ENCODE peak calls at places on chromosome 7, in nine cellular contexts. One of them, this sample, is unnamed.

GRCh38 chr7:116809636-116810266 is 52.6 kb upstream of the CAPZA2 start:
- DNase-seq in activated CD8-positive, alpha-beta T cell treated with anti-CD3 and anti-CD28 coated beads for 36 hours: peak; percentile 13
- DNase-seq in GM20000: peak; percentile 40
- DNase-seq in T-helper 9 cell: no peak
- DNase-seq in cardiac muscle cell: peak; percentile 82
- DNase-seq in HT1080: peak; percentile 61
- DNase-seq in kidney epithelial cell: peak; percentile 39
- DNase-seq in anterior cingulate cortex: no peak
- DNase-seq in foreskin keratinocyte: no peak
- DNase-seq in this sample: peak; percentile 79

GRCh38 chr7:110432061-110432553 is 658.8 kb upstream of the LRRN3 start:
- DNase-seq in activated CD8-positive, alpha-beta T cell treated with anti-CD3 and anti-CD28 coated beads for 36 hours: no peak
- DNase-seq in GM20000: no peak
- DNase-seq in T-helper 9 cell: no peak
- DNase-seq in cardiac muscle cell: no peak
- DNase-seq in HT1080: no peak
- DNase-seq in kidney epithelial cell: no peak
- DNase-seq in anterior cingulate cortex: no peak
- DNase-seq in foreskin keratinocyte: no peak
- DNase-seq in this sample: no peak

GRCh38 chr7:95469850-95470249 is 15.9 kb upstream of the ASB4 start:
- DNase-seq in activated CD8-positive, alpha-beta T cell treated with anti-CD3 and anti-CD28 coated beads for 36 hours: no peak
- DNase-seq in GM20000: no peak
- DNase-seq in T-helper 9 cell: no peak
- DNase-seq in cardiac muscle cell: no peak
- DNase-seq in HT1080: no peak
- DNase-seq in kidney epithelial cell: no peak
- DNase-seq in anterior cingulate cortex: no peak
- DNase-seq in foreskin keratinocyte: no peak
- DNase-seq in this sample: peak; percentile 35

GRCh38 chr7:2633538-2634264 is 1.9 kb downstream of the TTYH3 start:
- DNase-seq in activated CD8-positive, alpha-beta T cell treated with anti-CD3 and anti-CD28 coated beads for 36 hours: peak; percentile 74
- DNase-seq in GM20000: no peak
- DNase-seq in T-helper 9 cell: no peak
- DNase-seq in cardiac muscle cell: peak; percentile 90
- DNase-seq in HT1080: peak; percentile 81
- DNase-seq in kidney epithelial cell: no peak
- DNase-seq in anterior cingulate cortex: peak; percentile 69
- DNase-seq in foreskin keratinocyte: no peak
- DNase-seq in this sample: peak; percentile 57

GRCh38 chr7:104431930-104432329 is 103.5 kb downstream of the LHFPL3 start:
- DNase-seq in activated CD8-positive, alpha-beta T cell treated with anti-CD3 and anti-CD28 coated beads for 36 hours: no peak
- DNase-seq in GM20000: no peak
- DNase-seq in T-helper 9 cell: no peak
- DNase-seq in cardiac muscle cell: no peak
- DNase-seq in HT1080: no peak
- DNase-seq in kidney epithelial cell: no peak
- DNase-seq in anterior cingulate cortex: no peak
- DNase-seq in foreskin keratinocyte: no peak
- DNase-seq in this sample: no peak

GRCh38 chr7:142383826-142384507 is 126.1 kb upstream of the PRSS58 start:
- DNase-seq in activated CD8-positive, alpha-beta T cell treated with anti-CD3 and anti-CD28 coated beads for 36 hours: peak; percentile 42
- DNase-seq in GM20000: no peak
- DNase-seq in T-helper 9 cell: no peak
- DNase-seq in cardiac muscle cell: no peak
- DNase-seq in HT1080: peak; percentile 75
- DNase-seq in kidney epithelial cell: peak; percentile 51
- DNase-seq in anterior cingulate cortex: no peak
- DNase-seq in foreskin keratinocyte: no peak
- DNase-seq in this sample: no peak

GRCh38 chr7:106895246-106895864 is 30.3 kb downstream of the PIK3CG start:
- DNase-seq in activated CD8-positive, alpha-beta T cell treated with anti-CD3 and anti-CD28 coated beads for 36 hours: peak; percentile 41
- DNase-seq in GM20000: peak; percentile 25
- DNase-seq in T-helper 9 cell: no peak
- DNase-seq in cardiac muscle cell: no peak
- DNase-seq in HT1080: no peak
- DNase-seq in kidney epithelial cell: no peak
- DNase-seq in anterior cingulate cortex: no peak
- DNase-seq in foreskin keratinocyte: no peak
- DNase-seq in this sample: no peak

GRCh38 chr7:43869898-43870240 is 552 bp upstream of the MRPS24 start:
- DNase-seq in activated CD8-positive, alpha-beta T cell treated with anti-CD3 and anti-CD28 coated beads for 36 hours: peak; percentile 53
- DNase-seq in GM20000: no peak
- DNase-seq in T-helper 9 cell: no peak
- DNase-seq in cardiac muscle cell: peak; percentile 83
- DNase-seq in HT1080: peak; percentile 70
- DNase-seq in kidney epithelial cell: peak; percentile 77
- DNase-seq in anterior cingulate cortex: no peak
- DNase-seq in foreskin keratinocyte: peak; percentile 77
- DNase-seq in this sample: peak; percentile 38

GRCh38 chr7:43077732-43078391 is 34.6 kb upstream of the HECW1 start:
- DNase-seq in activated CD8-positive, alpha-beta T cell treated with anti-CD3 and anti-CD28 coated beads for 36 hours: no peak
- DNase-seq in GM20000: no peak
- DNase-seq in T-helper 9 cell: no peak
- DNase-seq in cardiac muscle cell: peak; percentile 64
- DNase-seq in HT1080: peak; percentile 2
- DNase-seq in kidney epithelial cell: no peak
- DNase-seq in anterior cingulate cortex: no peak
- DNase-seq in foreskin keratinocyte: no peak
- DNase-seq in this sample: peak; percentile 20

GRCh38 chr7:149456770-149457421 is 4.0 kb downstream of the ZNF777 start:
- DNase-seq in activated CD8-positive, alpha-beta T cell treated with anti-CD3 and anti-CD28 coated beads for 36 hours: no peak
- DNase-seq in GM20000: no peak
- DNase-seq in T-helper 9 cell: no peak
- DNase-seq in cardiac muscle cell: no peak
- DNase-seq in HT1080: peak; percentile 18
- DNase-seq in kidney epithelial cell: no peak
- DNase-seq in anterior cingulate cortex: no peak
- DNase-seq in foreskin keratinocyte: no peak
- DNase-seq in this sample: no peak

GRCh38 chr7:7686806-7687205 is 31.6 kb downstream of the RPA3 start:
- DNase-seq in activated CD8-positive, alpha-beta T cell treated with anti-CD3 and anti-CD28 coated beads for 36 hours: no peak
- DNase-seq in GM20000: no peak
- DNase-seq in T-helper 9 cell: no peak
- DNase-seq in cardiac muscle cell: peak; percentile 16
- DNase-seq in HT1080: no peak
- DNase-seq in kidney epithelial cell: no peak
- DNase-seq in anterior cingulate cortex: no peak
- DNase-seq in foreskin keratinocyte: no peak
- DNase-seq in this sample: no peak

GRCh38 chr7:21428642-21428941 is 709 bp downstream of the SP4 start:
- DNase-seq in activated CD8-positive, alpha-beta T cell treated with anti-CD3 and anti-CD28 coated beads for 36 hours: no peak
- DNase-seq in GM20000: no peak
- DNase-seq in T-helper 9 cell: no peak
- DNase-seq in cardiac muscle cell: no peak
- DNase-seq in HT1080: no peak
- DNase-seq in kidney epithelial cell: no peak
- DNase-seq in anterior cingulate cortex: no peak
- DNase-seq in foreskin keratinocyte: no peak
- DNase-seq in this sample: no peak

GRCh38 chr7:33849961-33850559 is 55.3 kb upstream of the BMPER start:
- DNase-seq in activated CD8-positive, alpha-beta T cell treated with anti-CD3 and anti-CD28 coated beads for 36 hours: no peak
- DNase-seq in GM20000: no peak
- DNase-seq in T-helper 9 cell: no peak
- DNase-seq in cardiac muscle cell: no peak
- DNase-seq in HT1080: no peak
- DNase-seq in kidney epithelial cell: no peak
- DNase-seq in anterior cingulate cortex: no peak
- DNase-seq in foreskin keratinocyte: no peak
- DNase-seq in this sample: no peak

GRCh38 chr7:142152076-142152475 is 40.6 kb downstream of the MGAM2 start:
- DNase-seq in activated CD8-positive, alpha-beta T cell treated with anti-CD3 and anti-CD28 coated beads for 36 hours: no peak
- DNase-seq in GM20000: no peak
- DNase-seq in T-helper 9 cell: no peak
- DNase-seq in cardiac muscle cell: no peak
- DNase-seq in HT1080: no peak
- DNase-seq in kidney epithelial cell: no peak
- DNase-seq in anterior cingulate cortex: no peak
- DNase-seq in foreskin keratinocyte: no peak
- DNase-seq in this sample: no peak

GRCh38 chr7:70694909-70695803 is 436.8 kb upstream of the GALNT17 start:
- DNase-seq in activated CD8-positive, alpha-beta T cell treated with anti-CD3 and anti-CD28 coated beads for 36 hours: no peak
- DNase-seq in GM20000: peak; percentile 58
- DNase-seq in T-helper 9 cell: no peak
- DNase-seq in cardiac muscle cell: peak; percentile 21
- DNase-seq in HT1080: peak; percentile 21
- DNase-seq in kidney epithelial cell: no peak
- DNase-seq in anterior cingulate cortex: no peak
- DNase-seq in foreskin keratinocyte: no peak
- DNase-seq in this sample: no peak

GRCh38 chr7:6619961-6620360 is 4.6 kb downstream of the ZNF853 start:
- DNase-seq in activated CD8-positive, alpha-beta T cell treated with anti-CD3 and anti-CD28 coated beads for 36 hours: no peak
- DNase-seq in GM20000: no peak
- DNase-seq in T-helper 9 cell: no peak
- DNase-seq in cardiac muscle cell: no peak
- DNase-seq in HT1080: no peak
- DNase-seq in kidney epithelial cell: no peak
- DNase-seq in anterior cingulate cortex: no peak
- DNase-seq in foreskin keratinocyte: no peak
- DNase-seq in this sample: no peak

GRCh38 chr7:44213872-44214595 is 13.3 kb downstream of the YKT6 start:
- DNase-seq in activated CD8-positive, alpha-beta T cell treated with anti-CD3 and anti-CD28 coated beads for 36 hours: no peak
- DNase-seq in GM20000: peak; percentile 78
- DNase-seq in T-helper 9 cell: no peak
- DNase-seq in cardiac muscle cell: peak; percentile 57
- DNase-seq in HT1080: peak; percentile 53
- DNase-seq in kidney epithelial cell: peak; percentile 12
- DNase-seq in anterior cingulate cortex: no peak
- DNase-seq in foreskin keratinocyte: no peak
- DNase-seq in this sample: peak; percentile 63

GRCh38 chr7:630111-630511 is 96.4 kb upstream of the DNAAF5 start:
- DNase-seq in activated CD8-positive, alpha-beta T cell treated with anti-CD3 and anti-CD28 coated beads for 36 hours: no peak
- DNase-seq in GM20000: no peak
- DNase-seq in T-helper 9 cell: no peak
- DNase-seq in cardiac muscle cell: no peak
- DNase-seq in HT1080: no peak
- DNase-seq in kidney epithelial cell: no peak
- DNase-seq in anterior cingulate cortex: no peak
- DNase-seq in foreskin keratinocyte: no peak
- DNase-seq in this sample: no peak

GRCh38 chr7:105180002-105180401 is 166.0 kb downstream of the KMT2E start:
- DNase-seq in activated CD8-positive, alpha-beta T cell treated with anti-CD3 and anti-CD28 coated beads for 36 hours: no peak
- DNase-seq in GM20000: no peak
- DNase-seq in T-helper 9 cell: no peak
- DNase-seq in cardiac muscle cell: no peak
- DNase-seq in HT1080: no peak
- DNase-seq in kidney epithelial cell: no peak
- DNase-seq in anterior cingulate cortex: no peak
- DNase-seq in foreskin keratinocyte: no peak
- DNase-seq in this sample: no peak

GRCh38 chr7:36607206-36607515 is 117.1 kb downstream of the AOAH start:
- DNase-seq in activated CD8-positive, alpha-beta T cell treated with anti-CD3 and anti-CD28 coated beads for 36 hours: no peak
- DNase-seq in GM20000: no peak
- DNase-seq in T-helper 9 cell: no peak
- DNase-seq in cardiac muscle cell: no peak
- DNase-seq in HT1080: no peak
- DNase-seq in kidney epithelial cell: no peak
- DNase-seq in anterior cingulate cortex: no peak
- DNase-seq in foreskin keratinocyte: no peak
- DNase-seq in this sample: no peak

GRCh38 chr7:44235582-44236332 is 35.0 kb downstream of the YKT6 start:
- DNase-seq in activated CD8-positive, alpha-beta T cell treated with anti-CD3 and anti-CD28 coated beads for 36 hours: no peak
- DNase-seq in GM20000: no peak
- DNase-seq in T-helper 9 cell: no peak
- DNase-seq in cardiac muscle cell: no peak
- DNase-seq in HT1080: no peak
- DNase-seq in kidney epithelial cell: no peak
- DNase-seq in anterior cingulate cortex: peak; percentile 25
- DNase-seq in foreskin keratinocyte: no peak
- DNase-seq in this sample: no peak

GRCh38 chr7:140983802-140984201 is 30.9 kb downstream of the MRPS33 start:
- DNase-seq in activated CD8-positive, alpha-beta T cell treated with anti-CD3 and anti-CD28 coated beads for 36 hours: peak; percentile 20
- DNase-seq in GM20000: no peak
- DNase-seq in T-helper 9 cell: no peak
- DNase-seq in cardiac muscle cell: no peak
- DNase-seq in HT1080: peak; percentile 5
- DNase-seq in kidney epithelial cell: no peak
- DNase-seq in anterior cingulate cortex: no peak
- DNase-seq in foreskin keratinocyte: no peak
- DNase-seq in this sample: no peak

This sample was measured in A549.